ENCODE peak calls at places on chromosome 1, in nine cellular contexts. One of them, this sample, is unnamed.

GRCh38 chr1:157775101-157775870 is 1.6 kb downstream of the FCRL2 start:
- DNase-seq in substantia nigra: no peak
- DNase-seq in stimulated activated CD4-positive, alpha-beta T cell treated with anti-CD3 and anti-CD28 coated beads, Interleukin-12 subunit alpha, Interleukin-12 subunit beta, amount 100 ng/mL, for 4 hours: no peak
- DNase-seq in lung microvascular endothelial cell: no peak
- DNase-seq in naive thymus-derived CD8-positive, alpha-beta T cell: no peak
- DNase-seq in AG09319: no peak
- DNase-seq in AG08395: no peak
- DNase-seq in stimulated activated CD8-positive, alpha-beta memory T cell treated with anti-CD3 and anti-CD28 coated beads, Interleukin-2, amount 100 ng/mL, for 1 hour: no peak
- DNase-seq in mesendoderm: no peak
- DNase-seq in this sample: no peak

GRCh38 chr1:180425956-180426355 is 76.4 kb downstream of the ACBD6 start:
- DNase-seq in substantia nigra: no peak
- DNase-seq in stimulated activated CD4-positive, alpha-beta T cell treated with anti-CD3 and anti-CD28 coated beads, Interleukin-12 subunit alpha, Interleukin-12 subunit beta, amount 100 ng/mL, for 4 hours: no peak
- DNase-seq in lung microvascular endothelial cell: no peak
- DNase-seq in naive thymus-derived CD8-positive, alpha-beta T cell: no peak
- DNase-seq in AG09319: no peak
- DNase-seq in AG08395: no peak
- DNase-seq in stimulated activated CD8-positive, alpha-beta memory T cell treated with anti-CD3 and anti-CD28 coated beads, Interleukin-2, amount 100 ng/mL, for 1 hour: no peak
- DNase-seq in mesendoderm: no peak
- DNase-seq in this sample: no peak

GRCh38 chr1:232722626-232723025 is 82.6 kb upstream of the MAP10 start:
- DNase-seq in substantia nigra: no peak
- DNase-seq in stimulated activated CD4-positive, alpha-beta T cell treated with anti-CD3 and anti-CD28 coated beads, Interleukin-12 subunit alpha, Interleukin-12 subunit beta, amount 100 ng/mL, for 4 hours: no peak
- DNase-seq in lung microvascular endothelial cell: peak
- DNase-seq in naive thymus-derived CD8-positive, alpha-beta T cell: no peak
- DNase-seq in AG09319: no peak
- DNase-seq in AG08395: peak
- DNase-seq in stimulated activated CD8-positive, alpha-beta memory T cell treated with anti-CD3 and anti-CD28 coated beads, Interleukin-2, amount 100 ng/mL, for 1 hour: no peak
- DNase-seq in mesendoderm: no peak
- DNase-seq in this sample: no peak

GRCh38 chr1:11858968-11859871 is 475 bp upstream of the NPPB start:
- DNase-seq in substantia nigra: no peak
- DNase-seq in stimulated activated CD4-positive, alpha-beta T cell treated with anti-CD3 and anti-CD28 coated beads, Interleukin-12 subunit alpha, Interleukin-12 subunit beta, amount 100 ng/mL, for 4 hours: peak
- DNase-seq in lung microvascular endothelial cell: peak
- DNase-seq in naive thymus-derived CD8-positive, alpha-beta T cell: peak
- DNase-seq in AG09319: no peak
- DNase-seq in AG08395: peak
- DNase-seq in stimulated activated CD8-positive, alpha-beta memory T cell treated with anti-CD3 and anti-CD28 coated beads, Interleukin-2, amount 100 ng/mL, for 1 hour: peak
- DNase-seq in mesendoderm: peak
- DNase-seq in this sample: peak

GRCh38 chr1:151739590-151740355 is 18.5 kb downstream of the RIIAD1 start:
- DNase-seq in substantia nigra: no peak
- DNase-seq in stimulated activated CD4-positive, alpha-beta T cell treated with anti-CD3 and anti-CD28 coated beads, Interleukin-12 subunit alpha, Interleukin-12 subunit beta, amount 100 ng/mL, for 4 hours: no peak
- DNase-seq in lung microvascular endothelial cell: no peak
- DNase-seq in naive thymus-derived CD8-positive, alpha-beta T cell: no peak
- DNase-seq in AG09319: no peak
- DNase-seq in AG08395: no peak
- DNase-seq in stimulated activated CD8-positive, alpha-beta memory T cell treated with anti-CD3 and anti-CD28 coated beads, Interleukin-2, amount 100 ng/mL, for 1 hour: no peak
- DNase-seq in mesendoderm: peak
- DNase-seq in this sample: peak

GRCh38 chr1:86259390-86259789 is 102.8 kb upstream of the COL24A1 start:
- DNase-seq in substantia nigra: no peak
- DNase-seq in stimulated activated CD4-positive, alpha-beta T cell treated with anti-CD3 and anti-CD28 coated beads, Interleukin-12 subunit alpha, Interleukin-12 subunit beta, amount 100 ng/mL, for 4 hours: no peak
- DNase-seq in lung microvascular endothelial cell: no peak
- DNase-seq in naive thymus-derived CD8-positive, alpha-beta T cell: no peak
- DNase-seq in AG09319: no peak
- DNase-seq in AG08395: peak
- DNase-seq in stimulated activated CD8-positive, alpha-beta memory T cell treated with anti-CD3 and anti-CD28 coated beads, Interleukin-2, amount 100 ng/mL, for 1 hour: no peak
- DNase-seq in mesendoderm: peak
- DNase-seq in this sample: no peak

GRCh38 chr1:171127481-171127880 is 36.8 kb downstream of the FMO3 start:
- DNase-seq in substantia nigra: no peak
- DNase-seq in stimulated activated CD4-positive, alpha-beta T cell treated with anti-CD3 and anti-CD28 coated beads, Interleukin-12 subunit alpha, Interleukin-12 subunit beta, amount 100 ng/mL, for 4 hours: no peak
- DNase-seq in lung microvascular endothelial cell: no peak
- DNase-seq in naive thymus-derived CD8-positive, alpha-beta T cell: no peak
- DNase-seq in AG09319: peak
- DNase-seq in AG08395: peak
- DNase-seq in stimulated activated CD8-positive, alpha-beta memory T cell treated with anti-CD3 and anti-CD28 coated beads, Interleukin-2, amount 100 ng/mL, for 1 hour: no peak
- DNase-seq in mesendoderm: no peak
- DNase-seq in this sample: no peak

GRCh38 chr1:100543640-100544039 is 5.7 kb downstream of the GPR88 start:
- DNase-seq in substantia nigra: no peak
- DNase-seq in stimulated activated CD4-positive, alpha-beta T cell treated with anti-CD3 and anti-CD28 coated beads, Interleukin-12 subunit alpha, Interleukin-12 subunit beta, amount 100 ng/mL, for 4 hours: no peak
- DNase-seq in lung microvascular endothelial cell: peak
- DNase-seq in naive thymus-derived CD8-positive, alpha-beta T cell: peak
- DNase-seq in AG09319: no peak
- DNase-seq in AG08395: no peak
- DNase-seq in stimulated activated CD8-positive, alpha-beta memory T cell treated with anti-CD3 and anti-CD28 coated beads, Interleukin-2, amount 100 ng/mL, for 1 hour: no peak
- DNase-seq in mesendoderm: peak
- DNase-seq in this sample: peak

GRCh38 chr1:98733782-98734112 is 72.2 kb downstream of the SNX7 start:
- DNase-seq in substantia nigra: no peak
- DNase-seq in stimulated activated CD4-positive, alpha-beta T cell treated with anti-CD3 and anti-CD28 coated beads, Interleukin-12 subunit alpha, Interleukin-12 subunit beta, amount 100 ng/mL, for 4 hours: no peak
- DNase-seq in lung microvascular endothelial cell: no peak
- DNase-seq in naive thymus-derived CD8-positive, alpha-beta T cell: no peak
- DNase-seq in AG09319: peak
- DNase-seq in AG08395: no peak
- DNase-seq in stimulated activated CD8-positive, alpha-beta memory T cell treated with anti-CD3 and anti-CD28 coated beads, Interleukin-2, amount 100 ng/mL, for 1 hour: no peak
- DNase-seq in mesendoderm: no peak
- DNase-seq in this sample: no peak

GRCh38 chr1:85315789-85316188 is 39.4 kb upstream of the BCL10 start:
- DNase-seq in substantia nigra: no peak
- DNase-seq in stimulated activated CD4-positive, alpha-beta T cell treated with anti-CD3 and anti-CD28 coated beads, Interleukin-12 subunit alpha, Interleukin-12 subunit beta, amount 100 ng/mL, for 4 hours: no peak
- DNase-seq in lung microvascular endothelial cell: no peak
- DNase-seq in naive thymus-derived CD8-positive, alpha-beta T cell: no peak
- DNase-seq in AG09319: no peak
- DNase-seq in AG08395: no peak
- DNase-seq in stimulated activated CD8-positive, alpha-beta memory T cell treated with anti-CD3 and anti-CD28 coated beads, Interleukin-2, amount 100 ng/mL, for 1 hour: no peak
- DNase-seq in mesendoderm: peak
- DNase-seq in this sample: no peak

GRCh38 chr1:93443456-93443855 is 4.5 kb upstream of the FNBP1L start:
- DNase-seq in substantia nigra: no peak
- DNase-seq in stimulated activated CD4-positive, alpha-beta T cell treated with anti-CD3 and anti-CD28 coated beads, Interleukin-12 subunit alpha, Interleukin-12 subunit beta, amount 100 ng/mL, for 4 hours: no peak
- DNase-seq in lung microvascular endothelial cell: no peak
- DNase-seq in naive thymus-derived CD8-positive, alpha-beta T cell: no peak
- DNase-seq in AG09319: no peak
- DNase-seq in AG08395: no peak
- DNase-seq in stimulated activated CD8-positive, alpha-beta memory T cell treated with anti-CD3 and anti-CD28 coated beads, Interleukin-2, amount 100 ng/mL, for 1 hour: no peak
- DNase-seq in mesendoderm: no peak
- DNase-seq in this sample: no peak

GRCh38 chr1:6386371-6386949 is 7.1 kb downstream of the ACOT7 start:
- DNase-seq in substantia nigra: no peak
- DNase-seq in stimulated activated CD4-positive, alpha-beta T cell treated with anti-CD3 and anti-CD28 coated beads, Interleukin-12 subunit alpha, Interleukin-12 subunit beta, amount 100 ng/mL, for 4 hours: no peak
- DNase-seq in lung microvascular endothelial cell: peak
- DNase-seq in naive thymus-derived CD8-positive, alpha-beta T cell: no peak
- DNase-seq in AG09319: no peak
- DNase-seq in AG08395: no peak
- DNase-seq in stimulated activated CD8-positive, alpha-beta memory T cell treated with anti-CD3 and anti-CD28 coated beads, Interleukin-2, amount 100 ng/mL, for 1 hour: no peak
- DNase-seq in mesendoderm: peak
- DNase-seq in this sample: peak

GRCh38 chr1:235888119-235888643 is 21.5 kb upstream of the LYST start:
- DNase-seq in substantia nigra: no peak
- DNase-seq in stimulated activated CD4-positive, alpha-beta T cell treated with anti-CD3 and anti-CD28 coated beads, Interleukin-12 subunit alpha, Interleukin-12 subunit beta, amount 100 ng/mL, for 4 hours: peak
- DNase-seq in lung microvascular endothelial cell: no peak
- DNase-seq in naive thymus-derived CD8-positive, alpha-beta T cell: peak
- DNase-seq in AG09319: no peak
- DNase-seq in AG08395: no peak
- DNase-seq in stimulated activated CD8-positive, alpha-beta memory T cell treated with anti-CD3 and anti-CD28 coated beads, Interleukin-2, amount 100 ng/mL, for 1 hour: no peak
- DNase-seq in mesendoderm: no peak
- DNase-seq in this sample: no peak

GRCh38 chr1:17719874-17720273 is 35.3 kb upstream of the ACTL8 start:
- DNase-seq in substantia nigra: no peak
- DNase-seq in stimulated activated CD4-positive, alpha-beta T cell treated with anti-CD3 and anti-CD28 coated beads, Interleukin-12 subunit alpha, Interleukin-12 subunit beta, amount 100 ng/mL, for 4 hours: no peak
- DNase-seq in lung microvascular endothelial cell: no peak
- DNase-seq in naive thymus-derived CD8-positive, alpha-beta T cell: no peak
- DNase-seq in AG09319: no peak
- DNase-seq in AG08395: peak
- DNase-seq in stimulated activated CD8-positive, alpha-beta memory T cell treated with anti-CD3 and anti-CD28 coated beads, Interleukin-2, amount 100 ng/mL, for 1 hour: no peak
- DNase-seq in mesendoderm: no peak
- DNase-seq in this sample: no peak

GRCh38 chr1:27102707-27103468 is 52.0 kb downstream of the SLC9A1 start:
- DNase-seq in substantia nigra: no peak
- DNase-seq in stimulated activated CD4-positive, alpha-beta T cell treated with anti-CD3 and anti-CD28 coated beads, Interleukin-12 subunit alpha, Interleukin-12 subunit beta, amount 100 ng/mL, for 4 hours: peak
- DNase-seq in lung microvascular endothelial cell: peak
- DNase-seq in naive thymus-derived CD8-positive, alpha-beta T cell: peak
- DNase-seq in AG09319: no peak
- DNase-seq in AG08395: peak
- DNase-seq in stimulated activated CD8-positive, alpha-beta memory T cell treated with anti-CD3 and anti-CD28 coated beads, Interleukin-2, amount 100 ng/mL, for 1 hour: peak
- DNase-seq in mesendoderm: peak
- DNase-seq in this sample: peak

GRCh38 chr1:65568285-65568684 is 147.8 kb downstream of the LEPR start:
- DNase-seq in substantia nigra: no peak
- DNase-seq in stimulated activated CD4-positive, alpha-beta T cell treated with anti-CD3 and anti-CD28 coated beads, Interleukin-12 subunit alpha, Interleukin-12 subunit beta, amount 100 ng/mL, for 4 hours: no peak
- DNase-seq in lung microvascular endothelial cell: no peak
- DNase-seq in naive thymus-derived CD8-positive, alpha-beta T cell: no peak
- DNase-seq in AG09319: no peak
- DNase-seq in AG08395: no peak
- DNase-seq in stimulated activated CD8-positive, alpha-beta memory T cell treated with anti-CD3 and anti-CD28 coated beads, Interleukin-2, amount 100 ng/mL, for 1 hour: no peak
- DNase-seq in mesendoderm: no peak
- DNase-seq in this sample: no peak

GRCh38 chr1:69523032-69523431 is 44.7 kb upstream of the LRRC7 start:
- DNase-seq in substantia nigra: no peak
- DNase-seq in stimulated activated CD4-positive, alpha-beta T cell treated with anti-CD3 and anti-CD28 coated beads, Interleukin-12 subunit alpha, Interleukin-12 subunit beta, amount 100 ng/mL, for 4 hours: no peak
- DNase-seq in lung microvascular endothelial cell: no peak
- DNase-seq in naive thymus-derived CD8-positive, alpha-beta T cell: no peak
- DNase-seq in AG09319: peak
- DNase-seq in AG08395: peak
- DNase-seq in stimulated activated CD8-positive, alpha-beta memory T cell treated with anti-CD3 and anti-CD28 coated beads, Interleukin-2, amount 100 ng/mL, for 1 hour: no peak
- DNase-seq in mesendoderm: no peak
- DNase-seq in this sample: no peak

This sample was measured in ELF-1.